ENCODE peak calls at places on chromosomes 6 and 20, in eight cellular contexts. N is cardiac muscle cell; Y is Daoy; S is T follicular helper cell; W is adipocyte; E is stimulated activated CD4-positive, alpha-beta T cell treated with anti-CD3 and anti-CD28 coated beads, Interleukin-1b, Interleukin-23, amount 100 ng/mL, for 4 hours; C is activated T-helper 9 cell treated with anti-CD3 and anti-CD28 coated beads, Interleukin-2, amount 50 U/mL, for 16 hours; O is A172. I is an unnamed sample.

GRCh38 chr20:9215539-9215938 is 146.7 kb downstream of the PLCB4 start:
- DNase-seq in N (no peak), Y (no peak), S (no peak), E (no peak), W (peak), C (no peak), O (peak), I (no peak)

GRCh38 chr6:18528084-18528743 is 141.1 kb downstream of the RNF144B start:
- DNase-seq in S (no peak), O (peak), Y (no peak), W (peak), N (no peak), E (no peak), C (no peak), I (no peak)

GRCh38 chr6:165889636-165890403 is 226.8 kb upstream of the PDE10A start:
- DNase-seq in Y (peak), W (no peak), C (no peak), O (peak), E (no peak), N (peak), S (no peak), I (no peak)

GRCh38 chr6:9140181-9140580 is 704.8 kb upstream of the SLC35B3 start:
- DNase-seq in C (no peak), W (peak), E (no peak), N (no peak), Y (peak), O (peak), S (no peak), I (no peak)

GRCh38 chr20:1308067-1308701 is 20.8 kb downstream of the SDCBP2 start:
- DNase-seq in S (no peak), C (no peak), W (no peak), Y (no peak), E (no peak), N (no peak), O (no peak), I (no peak)

GRCh38 chr6:104252276-104252675 is 607.4 kb downstream of the HACE1 start:
- DNase-seq in W (no peak), E (no peak), S (no peak), N (no peak), O (no peak), C (no peak), Y (no peak), I (no peak)

GRCh38 chr6:149271348-149272340 is 45.9 kb upstream of the TAB2 start:
- DNase-seq in C (peak), E (peak), N (no peak), S (no peak), O (no peak), Y (no peak), W (no peak), I (no peak)

GRCh38 chr6:161137839-161138544 is 135.9 kb downstream of the AGPAT4 start:
- DNase-seq in W (no peak), O (peak), C (no peak), E (no peak), N (no peak), S (no peak), Y (peak), I (no peak)

GRCh38 chr6:37145443-37145842 is 24.5 kb upstream of the PIM1 start:
- DNase-seq in N (no peak), C (no peak), Y (peak), S (no peak), O (no peak), W (no peak), E (no peak), I (no peak)

GRCh38 chr6:105759946-105760345 is 326.2 kb upstream of the PRDM1 start:
- DNase-seq in W (peak), E (no peak), C (no peak), Y (peak), N (no peak), S (no peak), O (peak), I (no peak)

GRCh38 chr6:79993911-79994309 is 10.5 kb upstream of the TTK start:
- DNase-seq in C (no peak), Y (no peak), O (no peak), E (no peak), N (no peak), W (no peak), S (no peak), I (no peak)

GRCh38 chr6:11814819-11815218 is 36.2 kb upstream of the ADTRP start:
- DNase-seq in O (no peak), W (no peak), Y (no peak), N (no peak), E (no peak), S (no peak), C (no peak), I (no peak)

GRCh38 chr6:167676666-167677421 is 149.9 kb upstream of the AFDN start:
- DNase-seq in C (no peak), Y (no peak), O (no peak), E (no peak), S (no peak), W (no peak), N (no peak), I (no peak)